ENCODE peak calls at places on chromosomes 5 and 9, in nine cellular contexts. F is fibroblast of mammary gland; L is AG04450; V is tibial artery; S is endothelial cell of umbilical vein; M is CD8-positive, alpha-beta T cell; R is ovary; C is progenitor cell of endocrine pancreas; K is H9. E is an unnamed sample.

GRCh38 chr5:150590979-150591411 is 49.5 kb upstream of the SYNPO start:
- DNase-seq in F (no peak), L (no peak), V (no peak), S (peak; percentile 72), M (no peak), R (peak; percentile 67), C (no peak), K (no peak), E (no peak)

GRCh38 chr9:110942522-110942921 is 95.7 kb downstream of the LPAR1 start:
- DNase-seq in F (no peak), L (no peak), V (no peak), S (no peak), M (no peak), R (no peak), C (no peak), K (no peak), E (no peak)

GRCh38 chr5:115733607-115734006 is 82.9 kb downstream of the CDO1 start:
- DNase-seq in F (no peak), L (no peak), V (no peak), S (no peak), M (no peak), R (no peak), C (no peak), K (no peak), E (no peak)

GRCh38 chr9:114080195-114080772 is 2.2 kb upstream of the AMBP start:
- DNase-seq in F (no peak), L (no peak), V (no peak), S (no peak), M (no peak), R (no peak), C (no peak), K (no peak), E (no peak)

GRCh38 chr9:133848471-133848870 is 110.3 kb upstream of the SARDH start:
- DNase-seq in F (no peak), L (no peak), V (no peak), S (no peak), M (no peak), R (no peak), C (no peak), K (no peak), E (no peak)

GRCh38 chr5:38531518-38531917 is 24.9 kb downstream of the LIFR start:
- DNase-seq in F (no peak), L (no peak), V (no peak), S (no peak), M (no peak), R (no peak), C (no peak), K (no peak), E (no peak)

GRCh38 chr5:18744990-18745590 is 1110.8 kb downstream of the TAF11L14 start:
- DNase-seq in F (no peak), L (no peak), V (no peak), S (no peak), M (peak; percentile 13), R (no peak), C (no peak), K (no peak), E (no peak)

GRCh38 chr5:172399336-172399735 is 55.0 kb downstream of the SH3PXD2B start:
- DNase-seq in F (peak; percentile 66), L (no peak), V (no peak), S (no peak), M (no peak), R (no peak), C (no peak), K (no peak), E (no peak)

GRCh38 chr9:134136117-134136996 is 475 bp downstream of the WDR5 start:
- DNase-seq in F (peak; percentile 24), L (no peak), V (no peak), S (peak; percentile 24), M (no peak), R (peak; percentile 43), C (peak; percentile 34), K (no peak), E (no peak)

GRCh38 chr5:34719029-34719428 is 62.9 kb downstream of the RAI14 start:
- DNase-seq in F (no peak), L (no peak), V (no peak), S (no peak), M (no peak), R (no peak), C (no peak), K (no peak), E (no peak)

GRCh38 chr9:125890793-125891192 is 143.6 kb downstream of the PBX3 start:
- DNase-seq in F (no peak), L (no peak), V (no peak), S (no peak), M (no peak), R (no peak), C (no peak), K (no peak), E (no peak)

GRCh38 chr9:125889524-125890473 is 142.6 kb downstream of the PBX3 start:
- DNase-seq in F (peak; percentile 57), L (no peak), V (peak; percentile 23), S (peak; percentile 56), M (peak; percentile 40), R (peak; percentile 41), C (peak; percentile 12), K (peak; percentile 51), E (peak; percentile 54)

GRCh38 chr9:125888220-125888619 is 141.0 kb downstream of the PBX3 start:
- DNase-seq in F (peak; percentile 49), L (peak; percentile 13), V (no peak), S (no peak), M (no peak), R (no peak), C (no peak), K (no peak), E (no peak)

GRCh38 chr9:125886365-125886764 is 139.2 kb downstream of the PBX3 start:
- DNase-seq in F (no peak), L (no peak), V (no peak), S (no peak), M (no peak), R (no peak), C (no peak), K (no peak), E (no peak)

GRCh38 chr9:125889122-125889523 is 141.9 kb downstream of the PBX3 start:
- DNase-seq in F (peak; percentile 21), L (no peak), V (peak; percentile 30), S (peak; percentile 64), M (peak; percentile 4), R (peak; percentile 55), C (no peak), K (no peak), E (peak; percentile 18)
- TF ChIP-seq CTCF in F (no peak), L (no peak), V (no peak), S (no peak), M (no peak), R (no peak), C (no peak), K (no peak), E (no peak)

GRCh38 chr9:36023260-36024048 is 13.3 kb upstream of the RECK start:
- DNase-seq in F (peak; percentile 77), L (no peak), V (peak; percentile 53), S (peak; percentile 71), M (peak; percentile 64), R (peak; percentile 53), C (peak; percentile 44), K (peak; percentile 79), E (peak; percentile 44)
- TF ChIP-seq CTCF in F (peak; percentile 84), L (peak; percentile 87), V (peak; percentile 75), S (peak; percentile 79), M (peak; percentile 88), R (peak; percentile 42), C (peak; percentile 91), K (peak; percentile 94), E (peak; percentile 85)

GRCh38 chr5:160096178-160096577 is 23.1 kb downstream of the PWWP2A start:
- DNase-seq in F (no peak), L (no peak), V (no peak), S (no peak), M (no peak), R (no peak), C (no peak), K (no peak), E (no peak)

GRCh38 chr5:160089549-160089948 is 29.7 kb downstream of the PWWP2A start:
- DNase-seq in F (no peak), L (no peak), V (no peak), S (no peak), M (no peak), R (no peak), C (no peak), K (no peak), E (no peak)

GRCh38 chr5:160092519-160092918 is 26.7 kb downstream of the PWWP2A start:
- DNase-seq in F (no peak), L (no peak), V (no peak), S (no peak), M (no peak), R (no peak), C (no peak), K (no peak), E (no peak)

GRCh38 chr5:160090059-160090458 is 29.2 kb downstream of the PWWP2A start:
- DNase-seq in F (no peak), L (no peak), V (no peak), S (no peak), M (no peak), R (no peak), C (no peak), K (no peak), E (no peak)

DNA sequence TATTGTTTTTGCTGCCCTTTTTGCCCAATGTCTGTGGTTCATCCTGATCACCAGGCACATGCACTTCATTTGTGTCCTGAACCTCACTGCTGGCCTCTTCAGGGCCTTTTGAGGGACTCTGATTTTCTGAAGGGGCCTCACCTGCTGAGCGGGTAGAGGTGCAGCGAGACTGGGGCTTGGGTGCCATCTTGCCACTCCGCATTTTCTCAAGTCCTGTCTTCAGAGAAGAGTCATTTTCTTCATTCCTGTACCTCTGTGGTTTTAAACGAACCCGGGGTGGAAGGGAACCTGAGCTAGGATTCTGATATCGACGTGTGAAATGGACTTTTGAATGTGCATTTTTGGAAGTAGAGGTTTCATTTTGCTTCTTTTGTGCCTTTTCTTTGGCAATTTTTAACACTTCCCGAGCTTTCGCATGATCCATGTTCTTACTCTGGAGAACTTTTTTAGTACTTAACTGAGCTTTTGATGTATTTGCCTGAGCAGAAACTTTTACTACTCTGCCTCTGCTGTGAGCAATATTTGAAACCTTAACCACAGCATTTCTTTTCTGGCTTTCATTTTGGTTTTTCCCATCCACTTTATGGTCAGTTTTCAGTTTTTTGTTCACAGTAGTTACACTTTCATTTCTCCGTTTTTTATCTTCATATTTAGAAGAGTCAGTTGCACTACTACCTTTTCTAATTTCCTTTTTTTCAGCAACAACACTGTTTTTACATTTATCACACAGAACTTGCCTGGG is 26.1 kb downstream of the PWWP2A start:
- DNase-seq in F (no peak), L (no peak), V (no peak), S (no peak), M (no peak), R (no peak), C (no peak), K (no peak), E (no peak)
- TF ChIP-seq CTCF in F (no peak), L (no peak), V (no peak), S (no peak), M (no peak), R (no peak), C (no peak), K (no peak), E (no peak)

DNA sequence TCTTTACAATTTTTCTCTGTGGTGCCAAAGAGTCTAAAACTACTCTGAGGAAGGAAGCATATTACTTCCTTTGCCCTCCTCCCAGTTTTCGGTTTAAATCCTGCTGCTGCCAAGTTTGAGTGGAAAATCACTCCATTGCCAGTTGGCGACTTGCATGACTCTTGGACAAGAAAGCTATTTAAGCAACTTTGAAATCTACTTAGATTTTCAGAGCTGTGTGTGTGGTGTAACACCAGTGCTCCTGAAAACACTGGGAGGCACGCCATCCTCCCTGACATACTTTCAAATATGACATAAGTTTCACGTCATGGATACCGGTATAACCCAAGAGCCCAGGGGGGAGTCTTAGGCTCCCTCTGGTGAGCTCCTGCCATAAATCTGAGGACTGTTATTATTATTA is 83.5 kb upstream of the RIOK2 start:
- DNase-seq in F (peak; percentile 55), L (no peak), V (peak; percentile 35), S (peak; percentile 35), M (no peak), R (peak; percentile 80), C (no peak), K (no peak), E (no peak)
- TF ChIP-seq CTCF in F (no peak), L (no peak), V (no peak), S (no peak), M (no peak), R (no peak), C (no peak), K (no peak), E (no peak)

E was measured in activated B cell treated with CpG ODN at 0.5 μM for 24 hours.